ENCODE peak calls at places on chromosomes 12 and 14, in five cellular contexts. X, V, L, H and J are unnamed samples.

GRCh38 chr14:68369289-68369925 is 423.5 kb downstream of the ZFP36L1 start:
- DNase-seq in X (no peak), V (no peak), L (no peak), H (no peak), J (no peak)

GRCh38 chr14:94559638-94560290 is 1.5 kb upstream of the SERPINA4 start:
- DNase-seq in X (no peak), V (no peak), L (no peak), H (no peak), J (no peak)

GRCh38 chr12:15527201-15527782 is 205.0 kb downstream of the PTPRO start:
- DNase-seq in X (peak; percentile 79), V (no peak), L (peak; percentile 28), H (peak; percentile 29), J (peak; percentile 60)

GRCh38 chr12:3646561-3647241 is 106.2 kb downstream of the CRACR2A start:
- DNase-seq in X (no peak), V (no peak), L (no peak), H (no peak), J (no peak)

GRCh38 chr12:11704094-11704493 is 54.6 kb downstream of the ETV6 start:
- DNase-seq in X (no peak), V (no peak), L (no peak), H (no peak), J (no peak)

GRCh38 chr12:120474092-120474960 is 4.8 kb upstream of the SRSF9 start:
- DNase-seq in X (peak; percentile 42), V (peak; percentile 98), L (no peak), H (peak; percentile 80), J (peak; percentile 92)

GRCh38 chr14:91327201-91327600 is 82.7 kb upstream of the GPR68 start:
- DNase-seq in X (no peak), V (no peak), L (no peak), H (no peak), J (no peak)

GRCh38 chr14:96255501-96256366 is at the start of gene BDKRB1:
- DNase-seq in X (no peak), V (peak; percentile 59), L (no peak), H (no peak), J (peak; percentile 93)

GRCh38 chr14:55198749-55199148 is 7.4 kb upstream of the DLGAP5 start:
- DNase-seq in X (no peak), V (no peak), L (no peak), H (no peak), J (no peak)

GRCh38 chr14:77204457-77204796 is 22.8 kb downstream of the TMEM63C start:
- DNase-seq in X (no peak), V (no peak), L (no peak), H (no peak), J (no peak)

GRCh38 chr14:101076451-101077220 is 173.1 kb upstream of the RTL1 start:
- DNase-seq in X (no peak), V (no peak), L (no peak), H (no peak), J (no peak)

GRCh38 chr14:21063479-21063878 is 5.9 kb downstream of the RNASE8 start:
- DNase-seq in X (peak; percentile 62), V (no peak), L (no peak), H (no peak), J (peak; percentile 86)
- TF ChIP-seq EZH2 in X (no peak), V (no peak), L (no peak), H (no peak), J (no peak)

DNA sequence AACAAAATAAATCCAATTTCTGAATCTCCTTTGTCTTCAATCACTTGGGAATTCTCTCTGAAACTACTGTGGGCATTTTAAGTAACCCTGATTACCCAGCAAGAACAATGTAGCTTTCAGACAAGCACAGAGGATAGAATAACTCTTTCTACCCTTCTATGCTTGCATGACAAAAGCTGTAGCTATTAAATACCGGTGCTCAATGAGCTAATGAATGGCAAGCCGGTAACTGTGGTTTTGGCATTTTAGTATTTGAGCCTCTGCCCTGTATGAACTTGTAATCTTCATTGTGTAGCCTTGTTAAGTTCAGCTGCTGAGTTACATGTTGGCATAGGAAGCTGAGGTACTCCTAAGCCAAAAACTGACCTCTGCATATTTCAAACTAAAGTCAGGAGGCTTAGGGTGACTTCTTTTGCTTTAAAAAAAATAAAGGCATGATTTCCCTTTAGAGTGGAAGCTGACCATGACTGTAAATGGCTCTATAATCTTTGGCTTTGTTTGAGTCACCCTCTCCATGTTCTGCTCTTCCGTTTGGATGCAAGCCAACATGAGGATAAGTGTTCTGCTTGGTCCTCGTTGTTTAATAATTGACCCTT is 171.0 kb upstream of the HIF1A start:
- DNase-seq in X (peak; percentile 63), V (peak; percentile 86), L (peak; percentile 84), H (peak; percentile 71), J (peak; percentile 87)
- H3K27ac ChIP-seq in X (no peak overlapping the region), V (peak overlapping the region; percentile 98), L (peak overlapping the region; percentile 64), H (peak overlapping the region; percentile 92), J (peak overlapping the region; percentile 68)

GRCh38 chr12:30447061-30447750 is 248.5 kb downstream of the IPO8 start:
- DNase-seq in X (no peak), V (no peak), L (no peak), H (no peak), J (peak; percentile 11)
- TF ChIP-seq EZH2 in X (no peak), V (no peak), L (no peak), H (no peak), J (no peak)

DNA sequence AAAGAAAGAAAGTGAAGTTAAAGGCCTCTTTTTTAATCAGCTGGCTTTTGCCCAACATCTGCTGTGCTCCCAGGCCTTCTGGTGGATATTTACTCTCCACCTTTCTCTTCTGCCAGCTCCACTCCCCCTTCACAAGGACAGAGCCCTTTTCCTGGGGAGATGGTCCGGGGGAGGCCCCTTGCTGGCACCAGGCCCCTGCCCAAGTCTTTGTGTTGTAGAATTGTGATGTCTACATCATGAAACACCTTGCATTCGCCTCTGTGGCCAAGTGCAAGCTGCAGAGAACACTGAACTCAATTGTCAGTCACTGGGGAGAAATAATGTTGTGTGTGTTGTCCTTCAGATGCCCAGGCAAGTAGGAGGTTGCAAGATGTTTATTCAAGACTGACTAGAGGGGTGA is 150.3 kb downstream of the DPF3 start:
- DNase-seq in X (no peak), V (no peak), L (no peak), H (no peak), J (peak; percentile 18)
- H3K27ac ChIP-seq in X (no peak overlapping the region), V (no peak overlapping the region), L (no peak overlapping the region), H (no peak overlapping the region), J (peak overlapping the region; percentile 2)

DNA sequence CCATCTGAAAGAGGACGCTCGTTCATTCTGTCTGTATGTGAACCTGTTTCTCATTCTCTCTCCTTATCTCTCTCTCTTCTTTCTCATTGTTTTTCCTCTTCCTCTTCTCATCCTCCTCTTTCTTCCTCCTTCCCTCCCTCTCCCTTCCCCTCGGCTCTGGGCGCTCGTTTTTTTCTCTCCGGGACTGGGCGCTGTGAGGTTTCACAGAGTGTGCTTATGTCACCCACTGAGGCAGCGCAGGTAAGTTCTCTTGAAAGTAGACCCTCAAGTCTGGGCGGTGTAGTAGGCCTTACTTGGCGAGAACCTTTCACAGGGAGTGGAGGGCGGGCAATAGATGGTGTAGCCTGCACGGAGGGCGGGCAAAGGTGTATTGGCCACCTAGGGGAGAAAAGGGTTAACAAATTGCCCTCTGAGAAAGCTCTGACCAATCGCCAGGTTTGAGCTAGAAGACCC is 4.5 kb upstream of the SIX1 start:
- DNase-seq in X (no peak), V (no peak), L (no peak), H (no peak), J (no peak)
- TF ChIP-seq EZH2 in X (no peak), V (no peak), L (no peak), H (no peak), J (no peak)